ENCODE peak calls at places on chromosomes 3 and 15, in eight cellular contexts. V is omental fat pad; G is stimulated activated CD8-positive, alpha-beta memory T cell treated with anti-CD3 and anti-CD28 coated beads, Interleukin-7, amount 100 ng/mL, for 4 hours; Y is AG10803; L is ACHN; B is stimulated activated CD4-positive, alpha-beta T cell treated with anti-CD3 and anti-CD28 coated beads, Interleukin-4, amount 100 ng/mL, for 48 hours; S is NB4; R is 8988T. Z is an unnamed sample.

GRCh38 chr15:48112242-48112641 is 8.5 kb upstream of the SLC24A5 start:
- DNase-seq in V (no peak), G (no peak), Y (peak), L (peak), B (no peak), S (peak), R (no peak), Z (no peak)

GRCh38 chr15:28075482-28076029 is 23.6 kb downstream of the OCA2 start:
- DNase-seq in V (no peak), G (no peak), Y (no peak), L (no peak), B (no peak), S (no peak), R (no peak), Z (no peak)

GRCh38 chr3:149245738-149246451 is 24.3 kb upstream of the CP start:
- DNase-seq in V (no peak), G (no peak), Y (peak), L (peak), B (no peak), S (peak), R (no peak), Z (no peak)

GRCh38 chr15:99103279-99103678 is 1.6 kb upstream of the SYNM start:
- DNase-seq in V (no peak), G (no peak), Y (no peak), L (no peak), B (no peak), S (no peak), R (no peak), Z (no peak)

GRCh38 chr15:63079938-63080626 is 37.5 kb downstream of the TPM1 start:
- DNase-seq in V (no peak), G (no peak), Y (no peak), L (peak), B (no peak), S (no peak), R (no peak), Z (no peak)

GRCh38 chr15:86743283-86743903 is 663.7 kb downstream of the AGBL1 start:
- DNase-seq in V (no peak), G (peak), Y (no peak), L (peak), B (peak), S (peak), R (no peak), Z (no peak)

GRCh38 chr3:99663981-99664380 is 25.6 kb downstream of the COL8A1 start:
- DNase-seq in V (no peak), G (no peak), Y (no peak), L (no peak), B (no peak), S (no peak), R (no peak), Z (no peak)

GRCh38 chr3:111210003-111210699 is 138.5 kb downstream of the NECTIN3 start:
- DNase-seq in V (no peak), G (no peak), Y (peak), L (no peak), B (no peak), S (no peak), R (no peak), Z (no peak)

GRCh38 chr15:99974246-99974645 is 241.0 kb upstream of the LYSMD4 start:
- DNase-seq in V (no peak), G (no peak), Y (no peak), L (no peak), B (no peak), S (no peak), R (no peak), Z (no peak)

GRCh38 chr3:45055411-45056143 is 29.5 kb downstream of the CLEC3B start:
- DNase-seq in V (no peak), G (no peak), Y (peak), L (peak), B (no peak), S (peak), R (no peak), Z (no peak)

GRCh38 chr15:37394402-37395099 is 294.2 kb upstream of the MEIS2 start:
- DNase-seq in V (no peak), G (no peak), Y (no peak), L (no peak), B (no peak), S (no peak), R (no peak), Z (no peak)

GRCh38 chr3:76724706-76725105 is 315.2 kb upstream of the ROBO2 start:
- DNase-seq in V (no peak), G (no peak), Y (no peak), L (no peak), B (no peak), S (no peak), R (no peak), Z (no peak)

GRCh38 chr3:95434436-95434835 is 1371.6 kb downstream of the NSUN3 start:
- DNase-seq in V (no peak), G (no peak), Y (no peak), L (no peak), B (no peak), S (no peak), R (no peak), Z (no peak)

GRCh38 chr3:67605377-67605776 is 49.0 kb downstream of the SUCLG2 start:
- DNase-seq in V (no peak), G (no peak), Y (peak), L (peak), B (no peak), S (no peak), R (no peak), Z (peak)

GRCh38 chr3:170826047-170826446 is 43.9 kb downstream of the RPL22L1 start:
- DNase-seq in V (no peak), G (no peak), Y (no peak), L (no peak), B (no peak), S (no peak), R (no peak), Z (no peak)

GRCh38 chr3:152385761-152386160 is 117.0 kb downstream of the MBNL1 start:
- DNase-seq in V (no peak), G (no peak), Y (peak), L (peak), B (no peak), S (no peak), R (no peak), Z (no peak)

GRCh38 chr3:188948658-188949400 is 222.9 kb upstream of the TPRG1 start:
- DNase-seq in V (no peak), G (no peak), Y (peak), L (peak), B (no peak), S (peak), R (no peak), Z (peak)

GRCh38 chr3:87260270-87260669 is 16.1 kb downstream of the POU1F1 start:
- DNase-seq in V (no peak), G (no peak), Y (peak), L (peak), B (peak), S (peak), R (no peak), Z (peak)

GRCh38 chr3:175073209-175073905 is 214.2 kb downstream of the NAALADL2 start:
- DNase-seq in V (no peak), G (no peak), Y (no peak), L (no peak), B (no peak), S (no peak), R (no peak), Z (no peak)

GRCh38 chr3:41569632-41570338 is 370.5 kb downstream of the CTNNB1 start:
- DNase-seq in V (no peak), G (no peak), Y (no peak), L (no peak), B (no peak), S (no peak), R (no peak), Z (no peak)